ENCODE peak calls at places on chromosomes 12 and 14, in ten cellular contexts. A is NCI-H2081; B is tibial nerve; L is mammary epithelial cell; V is CD8-positive, alpha-beta T cell; O is naive B cell; Y is caudate nucleus; J is HFFc6; K is endothelial cell; I is GF-D8. U is an unnamed sample.

GRCh38 chr14:103909531-103910261 is 18.6 kb upstream of the TDRD9 start:
- DNase-seq in A (no peak), B (no peak), L (no peak), V (no peak), O (no peak), Y (no peak), J (no peak), K (no peak), I (no peak), U (no peak)

GRCh38 chr12:90074086-90074485 is 365.4 kb upstream of the ATP2B1 start:
- DNase-seq in A (no peak), B (no peak), L (no peak), V (no peak), O (no peak), Y (no peak), J (no peak), K (no peak), I (no peak), U (no peak)

GRCh38 chr12:42530284-42530683 is 59.3 kb downstream of the PRICKLE1 start:
- DNase-seq in A (no peak), B (no peak), L (no peak), V (no peak), O (no peak), Y (no peak), J (no peak), K (no peak), I (no peak), U (no peak)

GRCh38 chr12:80868576-80868975 is 69.2 kb downstream of the LIN7A start:
- DNase-seq in A (no peak), B (no peak), L (no peak), V (no peak), O (no peak), Y (no peak), J (no peak), K (no peak), I (no peak), U (no peak)

GRCh38 chr12:27277846-27278260 is 33.8 kb downstream of the STK38L start:
- DNase-seq in A (no peak), B (no peak), L (peak; percentile 66), V (no peak), O (no peak), Y (no peak), J (peak; percentile 84), K (no peak), I (no peak), U (no peak)

GRCh38 chr12:64556231-64556630 is 54.1 kb upstream of the RASSF3 start:
- DNase-seq in A (no peak), B (no peak), L (no peak), V (no peak), O (no peak), Y (no peak), J (no peak), K (no peak), I (no peak), U (no peak)

GRCh38 chr12:24049771-24050170 is 100.3 kb upstream of the SOX5 start:
- DNase-seq in A (no peak), B (no peak), L (no peak), V (no peak), O (no peak), Y (no peak), J (no peak), K (no peak), I (no peak), U (no peak)

GRCh38 chr12:130994821-130995375 is 41.2 kb downstream of the ADGRD1 start:
- DNase-seq in A (no peak), B (no peak), L (no peak), V (no peak), O (no peak), Y (no peak), J (no peak), K (no peak), I (no peak), U (no peak)

GRCh38 chr12:6960291-6961277 is 9.4 kb downstream of the PTPN6 start:
- DNase-seq in A (no peak), B (no peak), L (no peak), V (no peak), O (no peak), Y (no peak), J (peak; percentile 52), K (no peak), I (peak; percentile 58), U (peak; percentile 47)

GRCh38 chr14:75979071-75979571 is 2.7 kb downstream of the TGFB3 start:
- DNase-seq in A (no peak), B (no peak), L (no peak), V (no peak), O (no peak), Y (no peak), J (peak; percentile 24), K (peak; percentile 53), I (no peak), U (peak; percentile 9)

GRCh38 chr14:75724414-75725204 is 63.6 kb downstream of the TTLL5 start:
- DNase-seq in A (no peak), B (no peak), L (no peak), V (no peak), O (no peak), Y (no peak), J (no peak), K (no peak), I (no peak), U (peak; percentile 14)

GRCh38 chr12:106084048-106084671 is 54.6 kb downstream of the NUAK1 start:
- DNase-seq in A (no peak), B (no peak), L (peak; percentile 47), V (no peak), O (no peak), Y (no peak), J (peak; percentile 81), K (no peak), I (no peak), U (no peak)

GRCh38 chr14:76666746-76667145 is 94.5 kb upstream of the VASH1 start:
- DNase-seq in A (no peak), B (no peak), L (no peak), V (no peak), O (no peak), Y (no peak), J (no peak), K (no peak), I (no peak), U (no peak)

GRCh38 chr14:90522585-90523191 is 125.9 kb downstream of the CALM1 start:
- DNase-seq in A (peak; percentile 84), B (no peak), L (no peak), V (no peak), O (no peak), Y (no peak), J (no peak), K (no peak), I (no peak), U (no peak)

GRCh38 chr12:125081427-125081826 is 16.2 kb downstream of the AACS start:
- DNase-seq in A (peak; percentile 87), B (no peak), L (no peak), V (no peak), O (no peak), Y (no peak), J (no peak), K (no peak), I (no peak), U (no peak)

GRCh38 chr14:98408713-98409112 is 863.3 kb downstream of the BCL11B start:
- DNase-seq in A (no peak), B (no peak), L (no peak), V (no peak), O (no peak), Y (no peak), J (no peak), K (no peak), I (no peak), U (no peak)

GRCh38 chr14:94307410-94307992 is 14.4 kb upstream of the SERPINA10 start:
- DNase-seq in A (no peak), B (no peak), L (peak; percentile 30), V (no peak), O (no peak), Y (no peak), J (no peak), K (no peak), I (no peak), U (peak; percentile 7)

GRCh38 chr12:39605996-39606395 is 13.6 kb downstream of the ABCD2 start:
- DNase-seq in A (no peak), B (no peak), L (peak; percentile 62), V (no peak), O (no peak), Y (no peak), J (no peak), K (no peak), I (no peak), U (no peak)

GRCh38 chr12:52235822-52236291 is 2.8 kb downstream of the KRT7 start:
- DNase-seq in A (peak; percentile 90), B (no peak), L (peak; percentile 51), V (no peak), O (no peak), Y (no peak), J (no peak), K (no peak), I (no peak), U (no peak)

GRCh38 chr14:99708449-99708848 is 24.4 kb downstream of the CYP46A1 start:
- DNase-seq in A (no peak), B (no peak), L (no peak), V (no peak), O (no peak), Y (no peak), J (no peak), K (no peak), I (no peak), U (no peak)

GRCh38 chr14:34580381-34580780 is 40.9 kb upstream of the EAPP start:
- DNase-seq in A (no peak), B (no peak), L (no peak), V (no peak), O (no peak), Y (no peak), J (no peak), K (no peak), I (no peak), U (no peak)

GRCh38 chr14:88255798-88256197 is 67.3 kb downstream of the KCNK10 start:
- DNase-seq in A (no peak), B (no peak), L (no peak), V (no peak), O (no peak), Y (no peak), J (no peak), K (no peak), I (no peak), U (no peak)

GRCh38 chr14:99744199-99744872 is 48.9 kb upstream of the EML1 start:
- DNase-seq in A (no peak), B (no peak), L (peak; percentile 20), V (no peak), O (no peak), Y (no peak), J (peak; percentile 71), K (no peak), I (no peak), U (no peak)

GRCh38 chr12:107884769-107885694 is 110.5 kb downstream of the ASCL4 start:
- DNase-seq in A (peak; percentile 66), B (no peak), L (peak; percentile 12), V (no peak), O (peak; percentile 46), Y (no peak), J (peak; percentile 30), K (peak; percentile 71), I (no peak), U (peak; percentile 54)

GRCh38 chr12:57237952-57238853 is 8.7 kb downstream of the SHMT2 start:
- DNase-seq in A (peak; percentile 42), B (no peak), L (no peak), V (no peak), O (no peak), Y (no peak), J (no peak), K (peak; percentile 13), I (no peak), U (no peak)

GRCh38 chr14:36070056-36071043 is 106.2 kb downstream of the PTCSC3 start:
- DNase-seq in A (peak; percentile 80), B (peak; percentile 21), L (peak; percentile 61), V (no peak), O (no peak), Y (no peak), J (peak; percentile 55), K (peak; percentile 75), I (no peak), U (no peak)